ENCODE peak calls at places on chromosomes 5 and 9, in four cellular contexts. Y, O, J and E are unnamed samples.

GRCh38 chr9:127862075-127863011 is 7.9 kb upstream of the ENG start:
- DNase-seq in Y (peak; percentile 44), O (no peak), J (peak; percentile 42), E (peak; percentile 49)

GRCh38 chr5:177494356-177495195 is 2.8 kb downstream of the PDLIM7 start:
- DNase-seq in Y (no peak), O (peak; percentile 70), J (no peak), E (no peak)

GRCh38 chr5:55146080-55146479 is 13.9 kb upstream of the GPX8 start:
- DNase-seq in Y (no peak), J (no peak), O (no peak), E (no peak)

GRCh38 chr5:9864791-9865190 is 234.6 kb upstream of the TAS2R1 start:
- DNase-seq in J (no peak), Y (no peak), O (no peak), E (no peak)

GRCh38 chr5:125450803-125451202 is 704.4 kb upstream of the ZNF608 start:
- DNase-seq in Y (no peak), J (no peak), O (peak; percentile 38), E (no peak)

GRCh38 chr9:69805962-69806633 is 14.5 kb upstream of the CFAP95 start:
- DNase-seq in J (no peak), O (no peak), Y (peak; percentile 16), E (no peak)

GRCh38 chr9:126337690-126338426 is 11.2 kb downstream of the MVB12B start:
- DNase-seq in O (no peak), J (no peak), Y (peak; percentile 81), E (peak; percentile 67)

GRCh38 chr5:148620696-148621095 is 33.6 kb downstream of the HTR4 start:
- DNase-seq in J (no peak), O (no peak), Y (no peak), E (no peak)

GRCh38 chr5:1018596-1018995 is 10.0 kb downstream of the NKD2 start:
- DNase-seq in O (no peak), Y (no peak), J (no peak), E (no peak)

GRCh38 chr5:109953821-109954220 is 264.1 kb downstream of the MAN2A1 start:
- DNase-seq in O (no peak), Y (no peak), J (no peak), E (no peak)

GRCh38 chr9:108469654-108470053 is 386.1 kb downstream of the ACTL7B start:
- DNase-seq in O (peak; percentile 83), Y (no peak), J (no peak), E (no peak)

GRCh38 chr9:113599647-113600476 is 136.3 kb downstream of the RGS3 start:
- DNase-seq in J (no peak), Y (no peak), O (peak; percentile 91), E (no peak)

GRCh38 chr9:134571326-134571871 is 70.2 kb upstream of the COL5A1 start:
- DNase-seq in O (no peak), J (no peak), Y (no peak), E (no peak)

GRCh38 chr9:72383978-72384709 is 19.1 kb upstream of the ZFAND5 start:
- DNase-seq in J (no peak), Y (no peak), O (peak; percentile 80), E (no peak)

GRCh38 chr9:81849631-81850259 is 78.5 kb upstream of the SPATA31D4 start:
- DNase-seq in O (no peak), Y (no peak), J (no peak), E (no peak)

GRCh38 chr5:133154274-133155088 is 102.7 kb downstream of the HSPA4 start:
- DNase-seq in O (no peak), Y (no peak), J (no peak), E (no peak)

GRCh38 chr9:114392749-114393112 is 4.9 kb upstream of the AKNA start:
- DNase-seq in J (no peak), O (no peak), Y (no peak), E (no peak)

GRCh38 chr5:110925916-110926315 is 145.6 kb upstream of the TSLP start:
- DNase-seq in Y (no peak), J (no peak), O (no peak), E (no peak)

GRCh38 chr5:139755892-139756671 is 39.5 kb upstream of the PSD2 start:
- DNase-seq in O (no peak), Y (no peak), J (no peak), E (no peak)

GRCh38 chr5:54701179-54701578 is 183.6 kb downstream of the SNX18 start:
- DNase-seq in Y (no peak), O (peak; percentile 56), J (no peak), E (no peak)